ENCODE peak calls at places on chromosomes 2 and 18, in five cellular contexts. A is CD8-positive, alpha-beta T cell; H is stomach; B is neuronal stem cell; T is A549. Q is an unnamed sample. For H3K4me1, the result is how much of the 10 kb centered on the place peaks cover.

GRCh38 chr2:223797073-223797472 is 40.3 kb downstream of the AP1S3 start:
- DNase-seq in A (no peak), H (peak), B (no peak), T (peak), Q (no peak)

GRCh38 chr18:76801567-76802505 is 20.5 kb upstream of the ZNF236 start:
- DNase-seq in A (peak), H (peak), B (peak), T (peak), Q (peak)

GRCh38 chr18:377088-377487 is 109.2 kb upstream of the THOC1 start:
- DNase-seq in A (no peak), H (no peak), B (no peak), T (no peak), Q (no peak)

GRCh38 chr2:43689999-43690398 is 13.8 kb upstream of the C1GALT1C1L start:
- DNase-seq in A (no peak), H (no peak), B (no peak), T (no peak), Q (no peak)

GRCh38 chr18:67916142-67916541 is 399.6 kb upstream of the DSEL start:
- DNase-seq in A (no peak), H (no peak), B (no peak), T (no peak), Q (no peak)

GRCh38 chr18:48790226-48790863 is 160.4 kb downstream of the SMAD7 start:
- DNase-seq in A (no peak), H (peak), B (no peak), T (no peak), Q (peak)

GRCh38 chr2:105804266-105804665 is 59.6 kb downstream of the NCK2 start:
- DNase-seq in A (no peak), H (no peak), B (no peak), T (no peak), Q (no peak)

GRCh38 chr18:45448871-45449270 is 166.4 kb upstream of the SLC14A2 start:
- DNase-seq in A (no peak), H (no peak), B (no peak), T (no peak), Q (no peak)

GRCh38 chr2:11144724-11145079 is 10.6 kb upstream of the SLC66A3 start:
- DNase-seq in A (no peak), H (no peak), B (no peak), T (no peak), Q (no peak)

GRCh38 chr2:138777996-138778395 is 2.2 kb downstream of the NXPH2 start:
- DNase-seq in A (no peak), H (no peak), B (peak), T (no peak), Q (no peak)

DNA sequence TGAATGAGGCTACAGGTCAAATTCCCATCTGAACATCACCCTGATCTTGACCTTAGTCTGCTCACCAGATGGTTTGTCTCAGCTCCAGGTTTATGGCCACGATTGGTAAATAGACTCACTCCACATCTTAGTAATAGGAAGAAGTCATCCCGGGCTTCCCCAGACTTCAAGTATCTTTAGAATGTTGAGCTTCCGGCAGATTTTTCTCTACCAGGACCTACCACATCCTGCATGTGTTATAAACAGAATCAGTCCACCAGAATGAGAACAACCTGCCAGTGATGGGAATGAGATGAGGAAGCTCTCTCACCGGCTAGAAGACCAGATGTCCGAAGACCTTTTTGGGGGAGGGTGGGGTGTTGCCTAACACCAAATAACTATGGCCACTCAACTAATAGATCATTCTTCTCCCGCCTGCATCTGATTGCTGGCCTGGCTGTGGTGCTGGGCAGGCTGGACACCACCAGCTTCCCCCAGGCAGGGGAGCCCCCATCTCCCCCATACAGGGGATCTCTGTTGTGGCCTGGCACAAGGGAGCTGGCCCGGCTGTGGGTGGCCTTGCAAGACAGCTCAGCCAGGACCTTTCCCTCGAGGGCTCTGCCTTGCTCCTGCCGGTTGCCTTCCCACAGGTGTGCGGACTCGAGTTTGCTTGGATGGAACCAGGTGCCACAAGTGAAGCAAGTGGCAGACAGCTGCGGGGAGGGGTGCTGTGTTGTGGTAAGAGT is 88.5 kb downstream of the SH3RF3 start:
- DNase-seq in A (no peak), H (no peak), B (no peak), T (no peak), Q (no peak)
- H3K4me3 ChIP-seq in A (no peak), H (no peak), B (no peak), T (no peak), Q (no peak)

GRCh38 chr2:85926526-85926925 is 37.7 kb upstream of the ST3GAL5 start:
- DNase-seq in A (no peak), H (peak), B (no peak), T (no peak), Q (no peak)
- H3K4me1 ChIP-seq in A (under half), H (under half), B (under half), T (half or more), Q (under half)

DNA sequence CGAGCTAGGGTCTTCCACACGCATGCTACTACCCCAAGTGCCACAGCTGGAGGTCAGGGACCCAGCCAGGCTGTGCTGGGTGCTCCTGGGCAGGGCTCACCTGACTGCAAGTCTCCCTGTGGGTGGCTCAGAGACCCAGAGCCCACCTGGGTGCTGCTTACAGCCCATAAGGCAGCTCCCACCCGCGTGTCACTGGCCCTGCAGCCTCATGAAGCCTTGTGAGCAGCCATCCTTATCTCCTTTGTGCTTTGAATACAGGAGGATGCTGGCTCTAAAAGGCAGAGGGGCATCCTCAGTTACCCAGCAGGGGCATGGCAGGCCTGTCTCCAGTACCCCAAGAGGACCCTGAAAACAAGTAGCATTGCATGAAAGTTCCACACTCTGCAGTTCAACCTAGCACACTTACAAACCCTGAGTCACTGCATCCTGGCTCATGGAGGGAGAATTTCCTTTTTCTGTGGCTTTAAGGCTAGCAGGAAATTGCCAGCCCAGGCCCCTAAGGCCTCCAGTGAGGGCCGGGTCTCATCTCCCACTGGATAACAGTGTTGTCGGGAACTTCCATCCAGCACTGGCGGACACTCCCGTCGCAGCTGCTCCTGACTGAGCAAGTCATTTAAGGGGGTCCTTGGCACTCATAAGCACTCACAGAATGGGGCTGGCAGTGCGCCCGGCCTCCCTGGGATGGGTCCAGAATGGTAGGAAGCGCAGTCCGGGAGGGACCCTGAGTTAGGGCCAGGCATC is 137.1 kb downstream of the RPIA start:
- DNase-seq in A (no peak), H (no peak), B (no peak), T (no peak), Q (no peak)
- H3K4me3 ChIP-seq in A (no peak), H (no peak), B (no peak), T (no peak), Q (no peak)

GRCh38 chr18:9102391-9103216 is at the start of gene NDUFV2:
- DNase-seq in A (peak), H (peak), B (peak), T (peak), Q (peak)

GRCh38 chr18:9103488-9103887 is 989 bp downstream of the NDUFV2 start:
- DNase-seq in A (no peak), H (no peak), B (no peak), T (no peak), Q (no peak)

GRCh38 chr18:9105420-9105819 is 2.9 kb downstream of the NDUFV2 start:
- DNase-seq in A (no peak), H (no peak), B (no peak), T (no peak), Q (no peak)

GRCh38 chr18:9106094-9106493 is 3.6 kb downstream of the NDUFV2 start:
- DNase-seq in A (no peak), H (no peak), B (no peak), T (no peak), Q (no peak)

GRCh38 chr18:9104244-9104901 is 1.9 kb downstream of the NDUFV2 start:
- DNase-seq in A (no peak), H (no peak), B (no peak), T (no peak), Q (no peak)
- H3K4me1 ChIP-seq in A (half or more), H (half or more), B (under half), T (under half), Q (under half)

GRCh38 chr2:33903237-33903636 is 304.1 kb upstream of the FAM98A start:
- DNase-seq in A (no peak), H (no peak), B (no peak), T (no peak), Q (no peak)
- H3K4me3 ChIP-seq in A (no peak), H (no peak), B (no peak), T (no peak), Q (no peak)

GRCh38 chr2:7726989-7727388 is 809.8 kb downstream of the RNF144A start:
- DNase-seq in A (no peak), H (no peak), B (no peak), T (no peak), Q (no peak)

GRCh38 chr2:7725850-7726242 is 808.6 kb downstream of the RNF144A start:
- DNase-seq in A (no peak), H (no peak), B (no peak), T (no peak), Q (no peak)

GRCh38 chr2:7730449-7730848 is 813.2 kb downstream of the RNF144A start:
- DNase-seq in A (no peak), H (no peak), B (no peak), T (no peak), Q (no peak)

GRCh38 chr2:7730990-7731389 is 813.8 kb downstream of the RNF144A start:
- DNase-seq in A (no peak), H (no peak), B (no peak), T (no peak), Q (no peak)

DNA sequence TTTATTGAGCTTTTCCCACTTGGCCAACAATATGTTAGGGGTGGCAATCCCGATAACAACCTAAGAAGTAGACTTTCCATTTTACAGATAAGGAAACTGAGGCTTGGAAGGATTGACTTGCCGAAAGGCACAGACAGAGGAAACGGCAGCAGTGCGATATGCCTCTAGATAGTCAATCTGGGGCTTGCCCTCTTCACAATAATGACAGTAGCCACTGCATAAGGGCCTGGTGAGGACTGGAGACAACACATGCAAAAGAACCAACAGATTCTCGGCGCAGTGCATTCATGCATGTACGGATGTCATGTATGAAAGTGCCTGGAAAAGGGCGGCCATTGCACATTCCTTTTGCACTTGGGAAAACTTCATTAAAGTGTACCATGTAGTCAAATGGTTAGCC is 811.2 kb downstream of the RNF144A start:
- DNase-seq in A (no peak), H (no peak), B (no peak), T (no peak), Q (no peak)
- H3K4me1 ChIP-seq in A (under half), H (under half), B (under half), T (under half), Q (under half)

GRCh38 chr2:189595412-189595811 is 14.8 kb upstream of the SLC40A1 start:
- DNase-seq in A (no peak), H (no peak), B (no peak), T (no peak), Q (no peak)

GRCh38 chr2:189594305-189594704 is 13.7 kb upstream of the SLC40A1 start:
- DNase-seq in A (no peak), H (no peak), B (no peak), T (no peak), Q (no peak)

GRCh38 chr2:189592353-189592984 is 11.9 kb upstream of the SLC40A1 start:
- DNase-seq in A (no peak), H (no peak), B (no peak), T (no peak), Q (no peak)

GRCh38 chr2:189587771-189588170 is 7.2 kb upstream of the SLC40A1 start:
- DNase-seq in A (no peak), H (no peak), B (no peak), T (no peak), Q (no peak)

GRCh38 chr2:189593115-189593514 is 12.5 kb upstream of the SLC40A1 start:
- DNase-seq in A (no peak), H (no peak), B (no peak), T (no peak), Q (no peak)
- H3K4me3 ChIP-seq in A (no peak), H (no peak), B (no peak), T (no peak), Q (no peak)

DNA sequence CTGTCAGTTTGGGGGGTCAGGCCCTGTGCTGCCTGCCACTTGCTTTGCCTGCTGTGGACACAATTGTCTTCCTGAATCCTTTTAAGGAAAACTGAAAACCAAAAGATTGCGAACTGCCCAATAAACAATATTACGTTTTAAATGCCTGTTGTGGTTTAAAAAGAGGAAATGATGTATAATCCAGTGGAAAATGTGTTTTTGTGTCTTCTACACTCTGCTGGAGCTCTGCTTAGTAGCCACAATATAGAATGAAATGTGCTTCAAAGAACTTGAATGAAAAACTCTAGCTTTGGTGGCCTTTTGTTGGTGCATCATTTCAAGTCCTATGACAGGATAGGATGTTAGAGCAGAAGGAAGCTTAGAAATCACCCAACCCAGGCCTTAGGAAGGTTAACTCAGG is 23.2 kb upstream of the CABYR start:
- DNase-seq in A (no peak), H (no peak), B (no peak), T (no peak), Q (no peak)
- H3K4me1 ChIP-seq in A (under half), H (under half), B (under half), T (under half), Q (under half)

Q was measured in aorta.